ENCODE peak calls at places on chromosomes 7 and 10, in ten cellular contexts. I is gastrocnemius medialis, N is HCT116, L is stomach, H is endothelial cell of umbilical vein, O is heart left ventricle, W is sigmoid colon, B is tibial nerve, Q is uterus, K is body of pancreas. V is an unnamed sample.

GRCh38 chr10:127046975-127047877 is 142.0 kb downstream of the DOCK1 start:
- DNase-seq in I (no peak), N (no peak), L (no peak), H (no peak), O (no peak), W (no peak), B (no peak), Q (no peak), K (no peak), V (no peak)

GRCh38 chr10:32338262-32338661 is 8.7 kb downstream of the EPC1 start:
- DNase-seq in I (no peak), N (no peak), L (no peak), H (no peak), O (no peak), W (no peak), B (no peak), Q (no peak), K (no peak), V (no peak)

GRCh38 chr7:137962875-137963507 is 38.9 kb downstream of the CREB3L2 start:
- DNase-seq in I (no peak), N (no peak), L (no peak), H (no peak), O (no peak), W (no peak), B (no peak), Q (no peak), K (no peak), V (no peak)

GRCh38 chr10:3213758-3214545 is 41.4 kb upstream of the PITRM1 start:
- DNase-seq in I (no peak), N (no peak), L (no peak), H (no peak), O (no peak), W (peak), B (no peak), Q (peak), K (no peak), V (no peak)

GRCh38 chr7:84073476-84073875 is 121.1 kb downstream of the SEMA3A start:
- DNase-seq in I (no peak), N (no peak), L (no peak), H (peak), O (no peak), W (no peak), B (no peak), Q (no peak), K (no peak), V (no peak)

GRCh38 chr7:152402384-152403250 is 33.2 kb downstream of the KMT2C start:
- DNase-seq in I (no peak), N (no peak), L (no peak), H (peak), O (no peak), W (no peak), B (no peak), Q (no peak), K (no peak), V (no peak)

GRCh38 chr10:42551582-42552187 is 86.7 kb downstream of the ZNF33B start:
- DNase-seq in I (no peak), N (no peak), L (no peak), H (no peak), O (no peak), W (no peak), B (no peak), Q (no peak), K (no peak), V (no peak)

GRCh38 chr7:2873686-2874551 is 29.8 kb upstream of the GNA12 start:
- DNase-seq in I (no peak), N (peak), L (no peak), H (peak), O (no peak), W (no peak), B (no peak), Q (no peak), K (no peak), V (no peak)

GRCh38 chr7:41504581-41504980 is 198.3 kb downstream of the INHBA start:
- DNase-seq in I (no peak), N (no peak), L (no peak), H (no peak), O (no peak), W (no peak), B (no peak), Q (no peak), K (no peak), V (no peak)

GRCh38 chr10:62424026-62424425 is 49.9 kb downstream of the ZNF365 start:
- DNase-seq in I (no peak), N (no peak), L (no peak), H (peak), O (no peak), W (no peak), B (no peak), Q (no peak), K (no peak), V (no peak)

GRCh38 chr7:42237891-42238531 is 1.0 kb upstream of the GLI3 start:
- DNase-seq in I (peak), N (no peak), L (no peak), H (peak), O (peak), W (peak), B (peak), Q (peak), K (peak), V (peak)

GRCh38 chr7:36638140-36638539 is 86.2 kb downstream of the AOAH start:
- DNase-seq in I (no peak), N (no peak), L (no peak), H (no peak), O (no peak), W (no peak), B (no peak), Q (no peak), K (no peak), V (no peak)

GRCh38 chr10:70536196-70536920 is 57.8 kb downstream of the PALD1 start:
- DNase-seq in I (no peak), N (no peak), L (no peak), H (no peak), O (no peak), W (no peak), B (no peak), Q (no peak), K (no peak), V (no peak)

GRCh38 chr10:110091830-110092229 is 84.0 kb downstream of the ADD3 start:
- DNase-seq in I (no peak), N (no peak), L (no peak), H (no peak), O (no peak), W (no peak), B (no peak), Q (no peak), K (no peak), V (no peak)

GRCh38 chr7:117034851-117035462 is 81.7 kb downstream of the ST7 start:
- DNase-seq in I (no peak), N (no peak), L (no peak), H (peak), O (no peak), W (no peak), B (no peak), Q (no peak), K (no peak), V (no peak)

GRCh38 chr10:124303662-124304418 is 114.9 kb downstream of the OAT start:
- DNase-seq in I (no peak), N (no peak), L (no peak), H (no peak), O (no peak), W (peak), B (no peak), Q (no peak), K (no peak), V (no peak)

GRCh38 chr10:113600569-113600968 is 47.7 kb downstream of the HABP2 start:
- DNase-seq in I (no peak), N (no peak), L (no peak), H (no peak), O (no peak), W (no peak), B (no peak), Q (no peak), K (no peak), V (no peak)

GRCh38 chr10:130301026-130301892 is 165.1 kb downstream of the GLRX3 start:
- DNase-seq in I (peak), N (no peak), L (no peak), H (peak), O (peak), W (no peak), B (no peak), Q (no peak), K (no peak), V (peak)

GRCh38 chr10:84256510-84257342 is 11.9 kb downstream of the RGR start:
- DNase-seq in I (no peak), N (peak), L (peak), H (peak), O (peak), W (no peak), B (peak), Q (peak), K (peak), V (peak)

GRCh38 chr10:113620486-113620885 is 43.4 kb downstream of the NRAP start:
- DNase-seq in I (no peak), N (no peak), L (no peak), H (no peak), O (no peak), W (no peak), B (no peak), Q (no peak), K (no peak), V (no peak)

GRCh38 chr10:61285749-61286148 is 167.4 kb downstream of the TMEM26 start:
- DNase-seq in I (peak), N (no peak), L (no peak), H (no peak), O (no peak), W (no peak), B (no peak), Q (no peak), K (no peak), V (no peak)

GRCh38 chr7:92614586-92615237 is 24.5 kb upstream of the FAM133B start:
- DNase-seq in I (no peak), N (no peak), L (no peak), H (no peak), O (peak), W (no peak), B (no peak), Q (no peak), K (peak), V (peak)

GRCh38 chr7:20561908-20562307 is 53.6 kb upstream of the ABCB5 start:
- DNase-seq in I (no peak), N (no peak), L (no peak), H (no peak), O (no peak), W (no peak), B (no peak), Q (no peak), K (no peak), V (no peak)

GRCh38 chr7:105934577-105935185 is 28.4 kb upstream of the CDHR3 start:
- DNase-seq in I (no peak), N (peak), L (peak), H (no peak), O (no peak), W (no peak), B (no peak), Q (no peak), K (peak), V (peak)

GRCh38 chr10:21506351-21506750 is 19.1 kb downstream of the SKIDA1 start:
- DNase-seq in I (no peak), N (no peak), L (no peak), H (no peak), O (no peak), W (no peak), B (no peak), Q (no peak), K (no peak), V (no peak)

GRCh38 chr7:20666444-20666843 is 51.0 kb downstream of the ABCB5 start:
- DNase-seq in I (no peak), N (no peak), L (no peak), H (no peak), O (no peak), W (no peak), B (no peak), Q (no peak), K (no peak), V (no peak)

GRCh38 chr10:28940158-28940888 is 263.0 kb downstream of the BAMBI start:
- DNase-seq in I (no peak), N (no peak), L (no peak), H (no peak), O (no peak), W (no peak), B (no peak), Q (no peak), K (no peak), V (no peak)

GRCh38 chr10:73591935-73592699 is 975 bp upstream of the USP54 start:
- DNase-seq in I (peak), N (peak), L (peak), H (no peak), O (peak), W (peak), B (peak), Q (peak), K (peak), V (peak)

GRCh38 chr10:73590881-73591577 is at the start of gene USP54:
- DNase-seq in I (no peak), N (peak), L (no peak), H (peak), O (no peak), W (no peak), B (no peak), Q (no peak), K (no peak), V (no peak)

GRCh38 chr10:73589538-73590126 is 1.5 kb downstream of the USP54 start:
- DNase-seq in I (no peak), N (no peak), L (peak), H (peak), O (no peak), W (no peak), B (no peak), Q (no peak), K (peak), V (peak)

GRCh38 chr10:73593110-73593509 is 2.0 kb upstream of the USP54 start:
- DNase-seq in I (no peak), N (no peak), L (no peak), H (no peak), O (no peak), W (no peak), B (no peak), Q (no peak), K (no peak), V (no peak)

GRCh38 chr10:73591578-73591902 is 398 bp upstream of the USP54 start:
- DNase-seq in I (no peak), N (no peak), L (no peak), H (no peak), O (no peak), W (no peak), B (no peak), Q (no peak), K (no peak), V (no peak)
- H3K4me3 ChIP-seq in I (peak), N (peak), L (no peak), H (no peak), O (no peak), W (no peak), B (peak), Q (no peak), K (no peak), V (no peak)

DNA sequence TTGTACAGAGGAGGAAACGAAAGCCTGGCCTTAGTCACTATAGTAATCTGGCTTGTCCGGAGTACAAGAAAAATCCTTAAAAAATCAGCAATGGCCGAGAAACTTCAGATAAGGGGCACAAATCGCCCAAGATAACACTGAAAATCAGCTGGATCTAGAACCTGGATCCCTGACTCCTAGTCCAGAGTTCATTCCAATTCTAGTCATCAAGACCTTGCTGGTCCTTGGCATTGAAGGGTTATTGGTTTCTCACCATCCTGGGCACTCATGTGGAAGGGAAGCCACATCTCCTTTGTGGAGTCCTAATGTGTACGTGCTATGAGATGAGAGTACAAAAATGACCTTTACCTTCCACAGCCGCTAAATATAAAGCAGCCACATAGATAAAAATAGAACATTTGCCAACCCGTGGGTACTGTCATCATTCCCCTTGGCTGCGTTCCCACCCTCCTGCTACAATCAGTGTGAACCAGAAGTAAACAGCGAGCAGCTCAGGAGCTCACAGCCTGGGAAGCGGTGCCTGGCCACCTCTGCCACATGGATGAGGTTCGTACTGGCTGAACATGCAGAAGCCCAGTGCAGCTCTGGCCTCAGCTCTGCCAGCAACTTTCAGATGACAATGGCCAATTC is 116.0 kb upstream of the PDLIM1 start:
- DNase-seq in I (peak), N (no peak), L (peak), H (no peak), O (peak), W (peak), B (no peak), Q (no peak), K (peak), V (peak)
- TF ChIP-seq POLR2A in I (peak), N (no peak), L (no peak), H (no peak), O (peak), W (no peak), B (no peak), Q (no peak), K (no peak), V (no peak)

GRCh38 chr10:15368456-15368855 is 2.6 kb downstream of the FAM171A1 start:
- DNase-seq in I (no peak), N (no peak), L (no peak), H (no peak), O (no peak), W (no peak), B (no peak), Q (no peak), K (no peak), V (no peak)

GRCh38 chr10:15370212-15370740 is 813 bp downstream of the FAM171A1 start:
- DNase-seq in I (no peak), N (no peak), L (no peak), H (peak), O (no peak), W (peak), B (no peak), Q (peak), K (peak), V (peak)

GRCh38 chr10:15367296-15367830 is 3.7 kb downstream of the FAM171A1 start:
- DNase-seq in I (no peak), N (no peak), L (no peak), H (no peak), O (no peak), W (no peak), B (no peak), Q (no peak), K (no peak), V (no peak)

GRCh38 chr10:15370741-15371701 is at the start of gene FAM171A1:
- DNase-seq in I (no peak), N (no peak), L (peak), H (no peak), O (peak), W (peak), B (no peak), Q (peak), K (peak), V (peak)

GRCh38 chr10:15369642-15370211 is 1.4 kb downstream of the FAM171A1 start:
- DNase-seq in I (no peak), N (no peak), L (no peak), H (no peak), O (no peak), W (no peak), B (no peak), Q (peak), K (peak), V (peak)
- H3K4me3 ChIP-seq in I (peak), N (peak), L (peak), H (peak), O (peak), W (peak), B (peak), Q (peak), K (peak), V (peak)

DNA sequence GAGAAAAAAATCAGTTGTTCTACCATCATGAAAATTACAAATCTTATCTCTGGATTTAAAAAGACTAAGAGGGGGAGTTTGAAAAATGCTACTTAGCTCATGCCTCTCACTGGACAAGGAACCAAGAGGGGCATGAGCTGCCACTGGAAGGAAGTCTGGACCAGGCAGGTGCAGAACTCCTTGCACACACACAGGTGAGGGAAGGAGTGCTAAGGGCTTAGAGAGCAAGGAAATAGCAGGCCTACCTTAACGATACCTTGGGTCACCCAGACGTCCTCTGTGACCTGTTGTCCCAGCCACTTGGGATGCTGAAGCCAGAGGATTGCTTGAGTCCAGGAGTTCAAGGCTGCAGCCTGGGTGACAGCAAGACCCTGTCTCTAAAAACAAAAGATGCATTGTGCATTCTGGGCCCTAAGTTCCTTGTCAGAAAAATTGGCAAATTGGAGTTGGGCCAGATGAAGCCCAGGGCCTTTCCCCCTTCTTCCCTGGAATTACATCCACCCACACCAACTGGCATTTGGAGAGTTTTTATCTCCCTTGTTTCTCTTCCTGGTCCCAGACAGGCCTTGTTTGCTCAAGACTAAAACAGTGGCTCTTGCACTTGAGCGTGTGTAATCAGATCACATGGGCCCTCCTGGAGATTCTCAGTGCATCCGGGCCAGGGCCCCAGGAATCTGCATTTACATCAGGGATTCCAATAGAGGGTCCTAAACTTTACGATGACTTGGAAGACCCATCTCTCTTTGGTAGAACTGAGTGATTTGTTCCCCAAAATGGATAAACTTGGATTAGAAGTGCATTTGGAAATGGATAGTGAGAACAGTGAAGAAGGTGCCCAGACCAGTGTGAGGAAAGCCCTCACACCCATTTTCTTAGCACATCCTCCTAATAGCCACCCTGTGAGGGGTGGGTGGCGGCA is 3.0 kb downstream of the DDIT4 start:
- DNase-seq in I (peak), N (peak), L (peak), H (no peak), O (no peak), W (no peak), B (no peak), Q (no peak), K (peak), V (peak)
- TF ChIP-seq POLR2A in I (no peak), N (peak), L (no peak), H (peak), O (no peak), W (no peak), B (peak), Q (no peak), K (peak), V (no peak)

GRCh38 chr7:27199820-27200760 is at the start of gene HOXA13:
- DNase-seq in I (no peak), N (peak), L (no peak), H (no peak), O (no peak), W (peak), B (peak), Q (no peak), K (no peak), V (no peak)

GRCh38 chr7:27196287-27196739 is 3.6 kb downstream of the HOXA13 start:
- DNase-seq in I (no peak), N (no peak), L (peak), H (peak), O (peak), W (peak), B (peak), Q (peak), K (peak), V (peak)

GRCh38 chr7:27198871-27199801 is 755 bp downstream of the HOXA13 start:
- DNase-seq in I (no peak), N (no peak), L (no peak), H (no peak), O (no peak), W (no peak), B (no peak), Q (no peak), K (no peak), V (no peak)

GRCh38 chr7:27197137-27198042 is 2.5 kb downstream of the HOXA13 start:
- DNase-seq in I (no peak), N (no peak), L (no peak), H (peak), O (no peak), W (no peak), B (no peak), Q (no peak), K (no peak), V (no peak)

GRCh38 chr7:27198138-27198841 is 1.6 kb downstream of the HOXA13 start:
- DNase-seq in I (no peak), N (no peak), L (no peak), H (no peak), O (no peak), W (no peak), B (no peak), Q (no peak), K (no peak), V (no peak)
- H3K4me3 ChIP-seq in I (peak), N (peak), L (no peak), H (no peak), O (no peak), W (peak), B (no peak), Q (peak), K (no peak), V (no peak)

DNA sequence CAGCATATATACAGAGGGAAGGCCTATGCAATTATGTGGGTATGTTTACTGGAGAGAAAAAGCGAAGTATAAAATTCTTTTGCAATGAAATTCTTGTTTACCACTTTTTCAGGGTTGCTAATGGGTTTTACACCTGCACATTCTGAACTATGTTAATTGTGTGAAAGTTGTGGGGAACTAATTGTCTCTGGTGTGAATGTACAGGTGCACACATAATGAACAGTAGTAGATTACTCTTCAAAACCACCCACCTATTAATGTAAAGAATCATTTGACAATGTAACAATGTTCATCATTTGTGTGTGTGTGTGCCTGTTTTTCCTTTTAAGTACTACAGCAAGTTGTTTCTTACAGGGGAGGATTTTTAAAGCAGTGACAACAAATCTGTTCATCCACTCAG is 80.0 kb upstream of the FEZF1 start:
- DNase-seq in I (no peak), N (no peak), L (no peak), H (no peak), O (no peak), W (no peak), B (no peak), Q (no peak), K (no peak), V (no peak)
- TF ChIP-seq POLR2A in I (no peak), N (no peak), L (no peak), H (no peak), O (no peak), W (no peak), B (no peak), Q (no peak), K (no peak), V (no peak)

V was measured in thyroid gland.